ENCODE peak calls at places on chromosomes 11 and 22, in six cellular contexts. One of them, this sample, is unnamed.

GRCh38 chr11:112368402-112368801 is 107.7 kb upstream of the PLET1 start:
- DNase-seq in anterior cingulate cortex: no peak
- DNase-seq in astrocyte of the hippocampus: no peak
- DNase-seq in Calu3: no peak
- DNase-seq in colonic mucosa: no peak
- DNase-seq in activated effector memory CD4-positive, alpha-beta T cell treated with anti-CD3 and anti-CD28 coated beads, Interleukin-2, amount 50 U/mL, for 16 hours: no peak
- DNase-seq in this sample: no peak

GRCh38 chr11:61460986-61461385 is 31.1 kb downstream of the SDHAF2 start:
- DNase-seq in astrocyte of the hippocampus: no peak
- DNase-seq in activated effector memory CD4-positive, alpha-beta T cell treated with anti-CD3 and anti-CD28 coated beads, Interleukin-2, amount 50 U/mL, for 16 hours: no peak
- DNase-seq in Calu3: no peak
- DNase-seq in anterior cingulate cortex: no peak
- DNase-seq in colonic mucosa: no peak
- DNase-seq in this sample: peak; percentile 47

GRCh38 chr11:91081440-91082088 is 858.7 kb upstream of the CHORDC1 start:
- DNase-seq in Calu3: no peak
- DNase-seq in anterior cingulate cortex: no peak
- DNase-seq in activated effector memory CD4-positive, alpha-beta T cell treated with anti-CD3 and anti-CD28 coated beads, Interleukin-2, amount 50 U/mL, for 16 hours: no peak
- DNase-seq in astrocyte of the hippocampus: peak; percentile 5
- DNase-seq in colonic mucosa: no peak
- DNase-seq in this sample: no peak

GRCh38 chr22:38860291-38861169 is 11.5 kb downstream of the CBX6 start:
- DNase-seq in anterior cingulate cortex: no peak
- DNase-seq in colonic mucosa: no peak
- DNase-seq in activated effector memory CD4-positive, alpha-beta T cell treated with anti-CD3 and anti-CD28 coated beads, Interleukin-2, amount 50 U/mL, for 16 hours: no peak
- DNase-seq in astrocyte of the hippocampus: no peak
- DNase-seq in Calu3: peak; percentile 45
- DNase-seq in this sample: peak; percentile 84

GRCh38 chr11:32290783-32291182 is 144.6 kb downstream of the WT1 start:
- DNase-seq in astrocyte of the hippocampus: no peak
- DNase-seq in anterior cingulate cortex: no peak
- DNase-seq in Calu3: no peak
- DNase-seq in colonic mucosa: no peak
- DNase-seq in activated effector memory CD4-positive, alpha-beta T cell treated with anti-CD3 and anti-CD28 coated beads, Interleukin-2, amount 50 U/mL, for 16 hours: no peak
- DNase-seq in this sample: no peak

GRCh38 chr11:80362578-80362977 is 921.7 kb upstream of the TENM4 start:
- DNase-seq in astrocyte of the hippocampus: no peak
- DNase-seq in anterior cingulate cortex: no peak
- DNase-seq in colonic mucosa: no peak
- DNase-seq in activated effector memory CD4-positive, alpha-beta T cell treated with anti-CD3 and anti-CD28 coated beads, Interleukin-2, amount 50 U/mL, for 16 hours: no peak
- DNase-seq in Calu3: no peak
- DNase-seq in this sample: no peak

GRCh38 chr22:44098021-44098739 is 74.1 kb downstream of the PARVB start:
- DNase-seq in anterior cingulate cortex: no peak
- DNase-seq in astrocyte of the hippocampus: no peak
- DNase-seq in activated effector memory CD4-positive, alpha-beta T cell treated with anti-CD3 and anti-CD28 coated beads, Interleukin-2, amount 50 U/mL, for 16 hours: no peak
- DNase-seq in colonic mucosa: no peak
- DNase-seq in Calu3: no peak
- DNase-seq in this sample: peak; percentile 46

GRCh38 chr11:122375687-122376399 is 259.8 kb upstream of the BLID start:
- DNase-seq in anterior cingulate cortex: no peak
- DNase-seq in astrocyte of the hippocampus: peak; percentile 61
- DNase-seq in Calu3: no peak
- DNase-seq in activated effector memory CD4-positive, alpha-beta T cell treated with anti-CD3 and anti-CD28 coated beads, Interleukin-2, amount 50 U/mL, for 16 hours: no peak
- DNase-seq in colonic mucosa: no peak
- DNase-seq in this sample: no peak

GRCh38 chr11:62012451-62013265 is 45.2 kb upstream of the FTH1 start:
- DNase-seq in Calu3: peak; percentile 18
- DNase-seq in activated effector memory CD4-positive, alpha-beta T cell treated with anti-CD3 and anti-CD28 coated beads, Interleukin-2, amount 50 U/mL, for 16 hours: no peak
- DNase-seq in colonic mucosa: no peak
- DNase-seq in anterior cingulate cortex: no peak
- DNase-seq in astrocyte of the hippocampus: peak; percentile 19
- DNase-seq in this sample: no peak

GRCh38 chr11:36289226-36289852 is at the start of gene COMMD9:
- DNase-seq in activated effector memory CD4-positive, alpha-beta T cell treated with anti-CD3 and anti-CD28 coated beads, Interleukin-2, amount 50 U/mL, for 16 hours: peak; percentile 98
- DNase-seq in colonic mucosa: peak; percentile 96
- DNase-seq in Calu3: peak; percentile 94
- DNase-seq in anterior cingulate cortex: peak; percentile 84
- DNase-seq in astrocyte of the hippocampus: peak; percentile 96
- DNase-seq in this sample: peak; percentile 88

GRCh38 chr22:37060801-37061610 is 9.5 kb downstream of the KCTD17 start:
- DNase-seq in astrocyte of the hippocampus: no peak
- DNase-seq in anterior cingulate cortex: no peak
- DNase-seq in colonic mucosa: no peak
- DNase-seq in Calu3: no peak
- DNase-seq in activated effector memory CD4-positive, alpha-beta T cell treated with anti-CD3 and anti-CD28 coated beads, Interleukin-2, amount 50 U/mL, for 16 hours: peak; percentile 82
- DNase-seq in this sample: no peak

GRCh38 chr22:32005453-32005852 is 37.6 kb upstream of the SLC5A1 start:
- DNase-seq in anterior cingulate cortex: no peak
- DNase-seq in Calu3: peak; percentile 41
- DNase-seq in colonic mucosa: no peak
- DNase-seq in activated effector memory CD4-positive, alpha-beta T cell treated with anti-CD3 and anti-CD28 coated beads, Interleukin-2, amount 50 U/mL, for 16 hours: no peak
- DNase-seq in astrocyte of the hippocampus: peak; percentile 59
- DNase-seq in this sample: no peak

GRCh38 chr11:46759196-46759595 is 40.2 kb downstream of the F2 start:
- DNase-seq in colonic mucosa: no peak
- DNase-seq in activated effector memory CD4-positive, alpha-beta T cell treated with anti-CD3 and anti-CD28 coated beads, Interleukin-2, amount 50 U/mL, for 16 hours: no peak
- DNase-seq in astrocyte of the hippocampus: no peak
- DNase-seq in anterior cingulate cortex: no peak
- DNase-seq in Calu3: no peak
- DNase-seq in this sample: no peak

GRCh38 chr11:2901854-2902783 is 16.5 kb upstream of the CDKN1C start:
- DNase-seq in anterior cingulate cortex: no peak
- DNase-seq in activated effector memory CD4-positive, alpha-beta T cell treated with anti-CD3 and anti-CD28 coated beads, Interleukin-2, amount 50 U/mL, for 16 hours: peak; percentile 97
- DNase-seq in astrocyte of the hippocampus: peak; percentile 94
- DNase-seq in colonic mucosa: peak; percentile 99
- DNase-seq in Calu3: peak; percentile 95
- DNase-seq in this sample: peak; percentile 99

GRCh38 chr11:63945482-63946163 is 6.8 kb downstream of the NAA40 start:
- DNase-seq in astrocyte of the hippocampus: peak; percentile 87
- DNase-seq in activated effector memory CD4-positive, alpha-beta T cell treated with anti-CD3 and anti-CD28 coated beads, Interleukin-2, amount 50 U/mL, for 16 hours: peak; percentile 78
- DNase-seq in Calu3: peak; percentile 73
- DNase-seq in colonic mucosa: peak; percentile 77
- DNase-seq in anterior cingulate cortex: no peak
- DNase-seq in this sample: peak; percentile 86

GRCh38 chr11:43833657-43834073 is 47.0 kb upstream of the ALKBH3 start:
- DNase-seq in colonic mucosa: no peak
- DNase-seq in astrocyte of the hippocampus: peak; percentile 46
- DNase-seq in anterior cingulate cortex: no peak
- DNase-seq in activated effector memory CD4-positive, alpha-beta T cell treated with anti-CD3 and anti-CD28 coated beads, Interleukin-2, amount 50 U/mL, for 16 hours: no peak
- DNase-seq in Calu3: no peak
- DNase-seq in this sample: no peak

GRCh38 chr11:69983897-69984438 is 94.1 kb upstream of the ANO1 start:
- DNase-seq in astrocyte of the hippocampus: no peak
- DNase-seq in activated effector memory CD4-positive, alpha-beta T cell treated with anti-CD3 and anti-CD28 coated beads, Interleukin-2, amount 50 U/mL, for 16 hours: no peak
- DNase-seq in colonic mucosa: no peak
- DNase-seq in Calu3: no peak
- DNase-seq in anterior cingulate cortex: no peak
- DNase-seq in this sample: peak; percentile 38

GRCh38 chr11:121451178-121451981 is 734 bp upstream of the SORL1 start:
- DNase-seq in anterior cingulate cortex: no peak
- DNase-seq in colonic mucosa: peak; percentile 81
- DNase-seq in astrocyte of the hippocampus: no peak
- DNase-seq in activated effector memory CD4-positive, alpha-beta T cell treated with anti-CD3 and anti-CD28 coated beads, Interleukin-2, amount 50 U/mL, for 16 hours: peak; percentile 78
- DNase-seq in Calu3: no peak
- DNase-seq in this sample: no peak